ENCODE peak calls at places on chromosomes 4 and X, in five cellular contexts. M, C, J, F and W are unnamed samples.

GRCh38 chr4:109174224-109174953 is 128.1 kb downstream of the COL25A1 start:
- DNase-seq in M (no peak), C (no peak), J (no peak), F (no peak), W (no peak)

GRCh38 chrX:48086119-48086518 is 14.7 kb upstream of the ZNF630 start:
- DNase-seq in C (no peak), F (peak), J (no peak), M (no peak), W (no peak)

GRCh38 chr4:106315476-106315967 is 487 bp downstream of the TBCK start:
- DNase-seq in J (peak), M (no peak), C (no peak), F (peak), W (no peak)

GRCh38 chr4:76804060-76804459 is 93.9 kb downstream of the SOWAHB start:
- DNase-seq in M (no peak), F (peak), C (no peak), J (no peak), W (no peak)

GRCh38 chrX:145292208-145292607 is 44.9 kb downstream of the SPANXN1 start:
- DNase-seq in C (no peak), M (no peak), J (no peak), F (no peak), W (no peak)

GRCh38 chr4:10656988-10657387 is 27.6 kb downstream of the CLNK start:
- DNase-seq in M (no peak), F (peak), C (no peak), J (no peak), W (peak)

GRCh38 chr4:136829298-136829697 is 703.0 kb downstream of the PCDH18 start:
- DNase-seq in C (no peak), F (no peak), M (no peak), J (no peak), W (no peak)

GRCh38 chr4:22634541-22635181 is 58.1 kb upstream of the GBA3 start:
- DNase-seq in J (no peak), F (no peak), C (no peak), M (no peak), W (no peak)

GRCh38 chr4:41070516-41071281 is 143.6 kb downstream of the APBB2 start:
- DNase-seq in M (no peak), C (no peak), F (no peak), J (peak), W (no peak)

GRCh38 chr4:101192244-101192643 is 155.1 kb downstream of the PPP3CA start:
- DNase-seq in F (no peak), J (no peak), M (no peak), C (no peak), W (no peak)

GRCh38 chr4:77349796-77350195 is 192.8 kb downstream of the CCNG2 start:
- DNase-seq in F (no peak), J (peak), C (no peak), M (no peak), W (no peak)

GRCh38 chrX:128518508-128518907 is 466.3 kb upstream of the ACTRT1 start:
- DNase-seq in J (no peak), M (no peak), F (peak), C (no peak), W (peak)

GRCh38 chr4:57442834-57443291 is 332.7 kb upstream of the IGFBP7 start:
- DNase-seq in F (peak), J (peak), C (no peak), M (peak), W (peak)

GRCh38 chrX:30308263-30309138 is 689 bp downstream of the NR0B1 start:
- DNase-seq in M (no peak), C (no peak), J (peak), F (peak), W (no peak)

GRCh38 chr4:30903493-30903892 is 183.3 kb downstream of the PCDH7 start:
- DNase-seq in F (peak), C (no peak), M (no peak), J (peak), W (no peak)

GRCh38 chr4:41882622-41883347 is 52.4 kb upstream of the TMEM33 start:
- DNase-seq in C (no peak), F (peak), J (peak), M (no peak), W (no peak)

GRCh38 chrX:40402771-40403533 is 177.8 kb upstream of the ATP6AP2 start:
- DNase-seq in F (peak), M (no peak), J (peak), C (no peak), W (no peak)

GRCh38 chrX:34849371-34849770 is 93.2 kb upstream of the FAM47B start:
- DNase-seq in M (no peak), J (peak), C (no peak), F (peak), W (no peak)

GRCh38 chr4:101280866-101281600 is 66.3 kb downstream of the PPP3CA start:
- DNase-seq in C (no peak), J (no peak), M (no peak), F (peak), W (no peak)

GRCh38 chr4:180060159-180060889 is 2182.9 kb upstream of the TENM3 start:
- DNase-seq in F (peak), J (peak), M (no peak), C (no peak), W (no peak)

GRCh38 chr4:169313732-169314131 is 43.0 kb upstream of the SH3RF1 start:
- DNase-seq in J (no peak), C (no peak), F (no peak), M (no peak), W (no peak)

GRCh38 chrX:154809939-154810665 is 4.8 kb upstream of the MPP1 start:
- DNase-seq in J (no peak), F (peak), C (no peak), M (no peak), W (no peak)

GRCh38 chrX:13223868-13224555 is 95.8 kb downstream of the ATXN3L start:
- DNase-seq in J (peak), F (peak), C (no peak), M (peak), W (peak)

GRCh38 chrX:281166-281999 is at the start of gene PLCXD1:
- DNase-seq in J (peak), M (no peak), C (no peak), F (peak), W (peak)

GRCh38 chrX:118520858-118521206 is 25.2 kb downstream of the DOCK11 start:
- DNase-seq in C (no peak), M (no peak), F (no peak), J (no peak), W (no peak)

GRCh38 chr4:2834001-2834921 is 9.4 kb upstream of the ADD1 start:
- DNase-seq in M (no peak), F (no peak), J (no peak), C (peak), W (no peak)

GRCh38 chr4:16692493-16692892 is 206.0 kb downstream of the LDB2 start:
- DNase-seq in C (no peak), M (no peak), F (peak), J (no peak), W (no peak)

GRCh38 chr4:123401466-123402175 is 5.0 kb downstream of the SPRY1 start:
- DNase-seq in C (no peak), J (no peak), F (no peak), M (no peak), W (no peak)

GRCh38 chr4:33357121-33357520 is 2637.0 kb downstream of the PCDH7 start:
- DNase-seq in J (peak), C (no peak), M (peak), F (no peak), W (no peak)

GRCh38 chr4:16843831-16844508 is 54.5 kb downstream of the LDB2 start:
- DNase-seq in J (peak), C (no peak), F (peak), M (peak), W (peak)

GRCh38 chrX:120306640-120307039 is 4.6 kb downstream of the TMEM255A start:
- DNase-seq in F (no peak), J (no peak), M (no peak), C (no peak), W (no peak)

GRCh38 chr4:81746071-81746470 is 274.4 kb upstream of the RASGEF1B start:
- DNase-seq in J (no peak), F (no peak), C (no peak), M (no peak), W (no peak)
- TF ChIP-seq CTCF in J (no peak), F (no peak), C (no peak), M (no peak), W (no peak)

GRCh38 chr4:25654971-25655963 is at the start of gene SLC34A2:
- DNase-seq in M (no peak), C (no peak), F (no peak), J (no peak), W (no peak)
- H3K4me3 ChIP-seq in M (no peak), C (no peak), F (no peak), J (no peak), W (peak)

GRCh38 chrX:19513383-19513782 is 1.9 kb downstream of the MAP3K15 start:
- DNase-seq in J (peak), F (peak), C (peak), M (no peak), W (no peak)

GRCh38 chrX:19512961-19513360 is 2.3 kb downstream of the MAP3K15 start:
- DNase-seq in M (no peak), F (no peak), J (no peak), C (peak), W (no peak)

GRCh38 chrX:19515615-19516105 is 352 bp upstream of the MAP3K15 start:
- DNase-seq in M (no peak), C (peak), J (no peak), F (no peak), W (no peak)

GRCh38 chrX:19512359-19512758 is 2.9 kb downstream of the MAP3K15 start:
- DNase-seq in M (no peak), J (no peak), C (peak), F (no peak), W (no peak)

DNA sequence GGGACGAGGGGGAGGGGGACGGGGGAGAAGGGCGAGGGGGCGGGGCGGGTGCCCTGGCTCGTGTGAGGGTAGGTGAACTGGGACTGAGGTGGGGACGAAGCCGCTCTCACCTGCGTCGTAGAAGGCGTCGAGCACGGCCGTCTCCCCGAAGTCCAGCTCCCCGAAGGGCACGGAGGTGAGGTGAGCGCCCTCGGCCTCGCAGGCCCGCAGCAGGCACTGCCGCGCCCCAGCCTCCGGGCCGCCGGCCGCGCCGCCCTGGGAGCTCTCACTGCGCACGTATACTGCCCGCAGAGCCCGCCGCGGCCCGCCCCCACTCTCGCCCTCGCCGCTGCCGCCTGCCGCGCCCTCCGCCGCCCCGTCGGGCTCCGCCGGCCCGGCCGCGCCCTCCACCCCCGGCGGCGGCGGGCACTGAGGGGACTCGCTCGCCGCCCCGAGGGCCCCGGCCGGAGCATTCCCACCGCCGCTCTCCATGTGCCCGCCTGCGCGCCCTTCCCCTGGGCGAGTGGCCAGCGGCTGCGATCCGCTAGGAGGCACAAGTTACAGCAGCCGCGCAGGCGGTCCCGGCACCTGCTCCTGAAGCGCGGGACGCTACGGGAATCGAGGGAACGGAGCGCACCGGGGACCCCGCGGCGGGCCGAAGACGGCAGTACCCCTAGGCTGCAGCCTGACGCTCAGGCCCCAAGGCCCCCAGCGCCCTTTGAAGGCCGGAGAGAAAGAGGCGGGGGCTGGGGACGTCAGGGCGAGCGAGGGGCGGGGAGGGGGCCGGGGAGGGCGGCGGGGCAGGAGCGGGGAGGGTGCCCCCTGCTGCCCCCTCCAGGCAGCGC is at the start of gene MAP3K15:
- DNase-seq in F (no peak), C (peak), M (no peak), J (peak), W (no peak)
- TF ChIP-seq CTCF in F (no peak), C (no peak), M (no peak), J (no peak), W (no peak)

DNA sequence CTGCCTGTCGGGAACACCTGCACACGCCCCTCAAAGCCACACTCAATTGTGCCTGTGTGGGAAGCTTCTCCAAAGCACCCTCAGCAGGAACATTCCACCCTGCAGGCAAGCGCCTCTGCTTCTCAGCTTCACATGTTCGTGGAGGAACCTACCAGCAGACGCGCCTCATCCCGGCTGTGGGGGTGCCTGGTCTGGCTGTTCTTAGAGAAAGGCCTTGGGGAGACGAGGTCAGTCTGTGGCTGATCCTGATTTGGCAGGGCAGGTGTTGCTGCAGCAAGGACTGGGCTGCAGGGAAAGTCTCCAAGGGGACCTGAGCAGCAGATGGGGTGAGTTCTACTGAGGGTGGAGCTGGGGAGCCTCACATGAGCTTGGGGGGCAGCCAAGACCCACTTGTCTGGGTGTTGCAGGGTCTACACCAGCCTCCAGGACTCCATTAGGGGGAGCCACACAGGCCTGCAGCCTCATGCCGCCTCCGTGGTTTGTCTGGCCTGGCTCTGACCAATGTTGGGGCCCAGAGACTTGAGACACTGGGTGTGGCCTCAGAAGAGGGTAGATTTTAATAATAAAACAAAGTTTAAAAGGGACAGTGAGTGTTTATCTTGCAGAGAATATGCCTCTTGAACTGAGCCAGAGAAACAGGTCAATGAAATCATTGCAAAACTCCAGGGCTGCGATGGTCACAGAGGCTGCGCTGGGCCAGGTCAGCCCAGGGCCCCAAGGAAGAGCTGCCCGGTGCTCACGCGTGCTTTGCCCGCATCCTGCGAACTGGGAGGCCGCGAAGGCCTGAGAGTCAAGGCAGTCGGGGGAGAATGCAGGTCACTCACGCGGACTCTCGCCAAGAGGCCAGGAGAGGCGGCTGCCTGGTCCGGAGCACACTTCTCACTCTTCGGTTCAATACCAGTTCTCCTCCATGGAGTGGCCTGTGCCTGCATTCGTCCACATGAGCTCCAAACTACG is 21.1 kb downstream of the RNF212 start:
- DNase-seq in J (no peak), C (peak), M (no peak), F (no peak), W (no peak)
- H3K4me3 ChIP-seq in J (no peak), C (no peak), M (no peak), F (no peak), W (no peak)

GRCh38 chrX:101595739-101596419 is 21.9 kb downstream of the ARMCX6 start:
- DNase-seq in J (peak), M (peak), F (peak), C (no peak), W (peak)
- TF ChIP-seq CTCF in J (peak), M (peak), F (peak), C (no peak), W (peak)

GRCh38 chr4:7941111-7942018 is 1.7 kb upstream of the AFAP1 start:
- DNase-seq in F (no peak), M (no peak), J (peak), C (peak), W (no peak)

GRCh38 chr4:7939377-7940108 is at the start of gene AFAP1:
- DNase-seq in M (no peak), F (peak), C (peak), J (peak), W (peak)

GRCh38 chr4:7938513-7939376 is 916 bp downstream of the AFAP1 start:
- DNase-seq in F (peak), C (peak), M (no peak), J (peak), W (no peak)

GRCh38 chr4:7933631-7934510 is 5.8 kb downstream of the AFAP1 start:
- DNase-seq in C (peak), M (no peak), F (peak), J (no peak), W (no peak)

DNA sequence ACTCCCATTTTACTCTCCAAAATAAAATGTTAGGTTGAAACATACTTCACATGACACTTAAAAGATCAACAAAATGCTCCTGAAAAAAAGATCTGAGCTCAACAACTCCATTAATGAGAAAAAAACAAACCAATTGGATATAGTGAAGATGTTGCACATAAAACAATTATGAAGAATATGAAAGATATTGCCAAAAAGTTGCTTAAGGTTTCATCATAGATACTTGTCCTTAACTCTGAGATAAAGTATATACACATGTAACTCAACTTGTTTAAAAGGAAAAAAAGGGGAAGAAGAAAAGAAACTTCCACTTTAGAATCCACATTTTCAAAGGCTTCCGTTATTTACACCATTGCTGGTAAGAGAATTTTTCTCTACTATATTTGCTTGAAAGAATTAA is 2.7 kb downstream of the AFAP1 start:
- DNase-seq in F (peak), J (no peak), M (no peak), C (no peak), W (no peak)
- H3K4me3 ChIP-seq in F (peak), J (peak), M (no peak), C (no peak), W (peak)